ENCODE peak calls at places on chromosomes 2 and 18, in five cellular contexts. J is endodermal cell, M is right lobe of liver, A is kidney, K is mucosa of descending colon. S is an unnamed sample.

GRCh38 chr2:209422191-209422754 is 1.6 kb upstream of the MAP2 start:
- DNase-seq in J (no peak), A (peak; percentile 26), K (no peak), M (no peak), S (no peak)

GRCh38 chr2:201204655-201205515 is 21.9 kb downstream of the CASP10 start:
- DNase-seq in K (no peak), A (no peak), M (no peak), J (no peak), S (no peak)

GRCh38 chr2:202017940-202018339 is 15.7 kb upstream of the FZD7 start:
- DNase-seq in J (no peak), A (no peak), K (no peak), M (no peak), S (no peak)

GRCh38 chr18:65352183-65352582 is 398.6 kb upstream of the CDH7 start:
- DNase-seq in A (no peak), J (no peak), M (no peak), K (no peak), S (no peak)

GRCh38 chr2:236955675-236956618 is 129.7 kb upstream of the COPS8 start:
- DNase-seq in A (no peak), K (no peak), M (peak; percentile 20), J (peak; percentile 63), S (no peak)

GRCh38 chr2:24984912-24985311 is 13.2 kb upstream of the DNAJC27 start:
- DNase-seq in J (peak; percentile 42), K (peak; percentile 20), A (no peak), M (no peak), S (peak; percentile 73)

GRCh38 chr2:173909846-173910245 is 55.3 kb downstream of the SP3 start:
- DNase-seq in A (no peak), M (no peak), K (no peak), J (no peak), S (no peak)

GRCh38 chr2:104289646-104290565 is 564.0 kb upstream of the POU3F3 start:
- DNase-seq in J (no peak), M (no peak), A (no peak), K (no peak), S (no peak)

GRCh38 chr2:121648611-121649401 is 456 bp downstream of the CLASP1 start:
- DNase-seq in M (no peak), K (peak; percentile 57), J (peak; percentile 84), A (no peak), S (peak; percentile 78)

GRCh38 chr18:42508683-42509347 is 553.8 kb downstream of the PIK3C3 start:
- DNase-seq in J (no peak), A (no peak), M (no peak), K (no peak), S (no peak)

GRCh38 chr2:207285451-207285771 is 119.7 kb upstream of the KLF7 start:
- DNase-seq in A (no peak), J (no peak), K (no peak), M (no peak), S (no peak)

GRCh38 chr2:31729442-31730092 is 148.8 kb upstream of the SRD5A2 start:
- DNase-seq in M (no peak), K (no peak), J (peak; percentile 64), A (no peak), S (no peak)

GRCh38 chr2:239193426-239193825 is 207.4 kb downstream of the HDAC4 start:
- DNase-seq in A (peak; percentile 54), K (no peak), J (peak; percentile 33), M (peak; percentile 42), S (no peak)

GRCh38 chr2:135743860-135744259 is 2.2 kb downstream of the UBXN4 start:
- DNase-seq in A (no peak), K (no peak), M (no peak), J (no peak), S (no peak)

GRCh38 chr2:57397550-57398360 is 648.9 kb upstream of the VRK2 start:
- DNase-seq in A (peak; percentile 41), K (no peak), J (no peak), M (no peak), S (no peak)

GRCh38 chr2:230793573-230794359 is 71.0 kb upstream of the ITM2C start:
- DNase-seq in K (peak; percentile 70), M (no peak), J (no peak), A (peak; percentile 71), S (peak; percentile 51)

GRCh38 chr2:98634406-98635092 is 26.2 kb downstream of the UNC50 start:
- DNase-seq in M (no peak), A (no peak), J (peak; percentile 89), K (peak; percentile 23), S (peak; percentile 46)

GRCh38 chr2:101204400-101205095 is 48.1 kb upstream of the CNOT11 start:
- DNase-seq in M (no peak), K (no peak), J (no peak), A (no peak), S (no peak)

GRCh38 chr18:36386150-36386920 is 88.8 kb downstream of the FHOD3 start:
- DNase-seq in J (no peak), M (no peak), K (no peak), A (no peak), S (no peak)

GRCh38 chr18:41719808-41720207 is 235.2 kb upstream of the PIK3C3 start:
- DNase-seq in M (no peak), A (no peak), J (no peak), K (no peak), S (no peak)

GRCh38 chr2:167140767-167141166 is 252.5 kb downstream of the XIRP2 start:
- DNase-seq in J (no peak), M (no peak), K (no peak), A (no peak), S (no peak)

GRCh38 chr18:63677490-63678225 is 16.0 kb upstream of the SERPINB3 start:
- DNase-seq in M (no peak), K (no peak), A (no peak), J (no peak), S (no peak)

GRCh38 chr2:172131713-172132555 is 29.2 kb upstream of the DLX2 start:
- DNase-seq in J (peak; percentile 62), A (no peak), M (no peak), K (no peak), S (no peak)

GRCh38 chr2:139031722-139032121 is 251.5 kb upstream of the NXPH2 start:
- DNase-seq in K (no peak), A (peak; percentile 8), J (peak; percentile 67), M (no peak), S (no peak)

GRCh38 chr18:68244786-68245185 is 470.1 kb downstream of the TMX3 start:
- DNase-seq in A (no peak), M (no peak), K (no peak), J (no peak), S (no peak)

GRCh38 chr2:170408461-170409163 is 230.7 kb downstream of the MYO3B start:
- DNase-seq in A (no peak), K (no peak), M (no peak), J (no peak), S (no peak)

GRCh38 chr2:19748073-19748375 is 153.8 kb downstream of the TTC32 start:
- DNase-seq in A (no peak), M (no peak), J (peak; percentile 80), K (no peak), S (no peak)

GRCh38 chr2:173087793-173088493 is 12.3 kb downstream of the MAP3K20 start:
- DNase-seq in M (no peak), A (no peak), J (no peak), K (no peak), S (no peak)

GRCh38 chr2:19354417-19355022 is 3.9 kb downstream of the OSR1 start:
- DNase-seq in K (no peak), J (no peak), M (no peak), A (no peak), S (no peak)

GRCh38 chr2:241867776-241868420 is 1.6 kb upstream of the RTP5 start:
- DNase-seq in A (peak; percentile 74), J (no peak), K (no peak), M (no peak), S (no peak)

GRCh38 chr18:31555971-31556747 is 35.5 kb upstream of the TTR start:
- DNase-seq in J (peak; percentile 72), K (peak; percentile 72), A (no peak), M (no peak), S (peak; percentile 62)

GRCh38 chr2:36088716-36089328 is 266.8 kb upstream of the CRIM1 start:
- DNase-seq in A (peak; percentile 36), M (no peak), J (peak; percentile 68), K (no peak), S (no peak)

GRCh38 chr2:20882466-20883170 is 59.7 kb upstream of the LDAH start:
- DNase-seq in J (no peak), K (no peak), M (no peak), A (no peak), S (no peak)

DNA sequence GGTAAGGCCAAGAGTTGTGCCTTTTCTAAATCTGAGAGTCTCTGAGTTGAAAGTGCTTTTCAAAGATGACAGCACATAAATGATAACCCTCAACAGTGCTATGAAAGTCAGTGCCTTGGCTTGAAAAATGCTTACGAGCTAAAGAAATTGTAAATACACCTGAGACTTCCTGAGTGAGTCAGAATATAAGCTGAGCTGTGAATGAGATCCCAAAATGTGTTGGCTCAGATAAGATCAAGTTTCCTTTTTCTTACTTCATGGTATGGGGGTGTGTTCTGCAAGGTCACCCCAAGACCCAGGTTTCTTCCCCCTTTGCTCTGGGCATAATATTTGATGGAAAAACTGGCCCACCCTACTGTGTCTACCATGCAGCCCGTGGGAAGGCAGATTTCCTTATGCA is 212.4 kb downstream of the SH3RF3 start:
- DNase-seq in A (no peak), J (no peak), K (no peak), M (no peak), S (no peak)
- H3K4me1 ChIP-seq in A (no peaks in the 10 kb centered on the region), J (no peaks in the 10 kb centered on the region), K (no peaks in the 10 kb centered on the region), M (no peaks in the 10 kb centered on the region), S (no peaks in the 10 kb centered on the region)

GRCh38 chr2:27943138-27943537 is 52.6 kb downstream of the BABAM2 start:
- DNase-seq in K (no peak), M (no peak), J (peak; percentile 55), A (no peak), S (peak; percentile 36)
- H3K4me1 ChIP-seq in K (no peaks in the 10 kb centered on the region), M (no peaks in the 10 kb centered on the region), J (no peaks in the 10 kb centered on the region), A (peaks cover 4% of the 10 kb centered on the region), S (no peaks in the 10 kb centered on the region)

GRCh38 chr2:43196773-43197567 is 29.4 kb downstream of the ZFP36L2 start:
- DNase-seq in A (no peak), J (no peak), K (no peak), M (no peak), S (no peak)
- H3K4me1 ChIP-seq in A (peaks cover 31% of the 10 kb centered on the region), J (peaks cover 14% of the 10 kb centered on the region), K (peaks cover 35% of the 10 kb centered on the region), M (peaks cover 4% of the 10 kb centered on the region), S (no peaks in the 10 kb centered on the region)

GRCh38 chr18:38931754-38932050 is 1366.1 kb upstream of the CELF4 start:
- DNase-seq in K (no peak), M (no peak), J (no peak), A (no peak), S (no peak)
- H3K4me1 ChIP-seq in K (no peaks in the 10 kb centered on the region), M (no peaks in the 10 kb centered on the region), J (peaks cover 7% of the 10 kb centered on the region), A (no peaks in the 10 kb centered on the region), S (no peaks in the 10 kb centered on the region)

GRCh38 chr2:38599706-38600105 is 3.0 kb downstream of the HNRNPLL start:
- DNase-seq in A (no peak), K (no peak), J (no peak), M (no peak), S (no peak)
- H3K4me1 ChIP-seq in A (peaks cover 7% of the 10 kb centered on the region), K (peaks cover 14% of the 10 kb centered on the region), J (no peaks in the 10 kb centered on the region), M (peaks cover 4% of the 10 kb centered on the region), S (peaks cover 20% of the 10 kb centered on the region)

S was measured in testis.